ENCODE peak calls at places on chromosomes 7 and 10, in seven cellular contexts. R, W, E, Y, H, J and S are unnamed samples.

GRCh38 chr10:130099344-130099743 is 11.3 kb downstream of the C10orf143 start:
- DNase-seq in R (no peak), H (no peak), E (no peak), Y (no peak), J (no peak), W (no peak), S (no peak)

GRCh38 chr7:38465946-38466345 is 165.2 kb downstream of the AMPH start:
- DNase-seq in R (peak), H (no peak), J (no peak), W (no peak), Y (no peak), E (no peak), S (no peak)

GRCh38 chr7:101235050-101235449 is 2.6 kb downstream of the CLDN15 start:
- DNase-seq in Y (no peak), J (no peak), E (no peak), H (no peak), W (no peak), R (no peak), S (no peak)

GRCh38 chr10:112369495-112370423 is 4.2 kb upstream of the ACSL5 start:
- DNase-seq in H (no peak), W (no peak), E (no peak), R (no peak), J (no peak), Y (no peak), S (no peak)

GRCh38 chr7:159093351-159093971 is 51.2 kb downstream of the VIPR2 start:
- DNase-seq in E (no peak), J (peak), Y (peak), H (no peak), W (no peak), R (no peak), S (no peak)

GRCh38 chr10:35059486-35059885 is 30.7 kb downstream of the CUL2 start:
- DNase-seq in W (no peak), J (no peak), R (peak), Y (no peak), H (no peak), E (no peak), S (no peak)

GRCh38 chr10:35594115-35594849 is 10.9 kb upstream of the GJD4 start:
- DNase-seq in E (no peak), R (no peak), J (no peak), W (no peak), Y (no peak), H (no peak), S (no peak)

GRCh38 chr10:69609077-69609476 is 21.0 kb upstream of the FAM241B start:
- DNase-seq in E (no peak), J (no peak), R (no peak), W (no peak), H (no peak), Y (no peak), S (no peak)

GRCh38 chr7:75850222-75850621 is 28.6 kb upstream of the RHBDD2 start:
- DNase-seq in Y (no peak), J (no peak), R (no peak), W (no peak), E (no peak), H (no peak), S (no peak)

GRCh38 chr7:48183965-48184364 is 12.7 kb downstream of the ABCA13 start:
- DNase-seq in Y (no peak), H (no peak), W (no peak), J (no peak), E (no peak), R (no peak), S (no peak)

GRCh38 chr7:36208997-36209813 is 56.2 kb downstream of the EEPD1 start:
- DNase-seq in H (no peak), J (no peak), R (peak), W (no peak), E (peak), Y (no peak), S (peak)

GRCh38 chr7:82428186-82428961 is 15.2 kb downstream of the CACNA2D1 start:
- DNase-seq in R (peak), W (no peak), J (no peak), E (no peak), H (no peak), Y (no peak), S (no peak)
- H3K27ac ChIP-seq in R (peak), W (no peak), J (no peak), E (no peak), H (peak), Y (no peak), S (no peak)

GRCh38 chr7:28358423-28358868 is 53.9 kb upstream of the CREB5 start:
- DNase-seq in J (no peak), H (no peak), Y (no peak), W (no peak), R (peak), E (no peak), S (peak)

GRCh38 chr7:28356619-28357018 is 55.7 kb upstream of the CREB5 start:
- DNase-seq in E (no peak), Y (no peak), R (no peak), J (no peak), H (no peak), W (no peak), S (no peak)

GRCh38 chr7:28364082-28364481 is 48.2 kb upstream of the CREB5 start:
- DNase-seq in Y (no peak), W (no peak), E (no peak), R (no peak), H (no peak), J (no peak), S (no peak)

GRCh38 chr7:28362812-28363211 is 49.5 kb upstream of the CREB5 start:
- DNase-seq in Y (no peak), E (no peak), W (no peak), R (no peak), J (no peak), H (no peak), S (no peak)

GRCh38 chr7:28360739-28361138 is 51.6 kb upstream of the CREB5 start:
- DNase-seq in W (no peak), J (no peak), Y (no peak), E (no peak), H (no peak), R (no peak), S (no peak)
- TF ChIP-seq CTCF in W (no peak), J (no peak), Y (no peak), E (no peak), H (no peak), R (no peak), S (no peak)

GRCh38 chr7:142494021-142494420 is 236.2 kb upstream of the PRSS58 start:
- DNase-seq in Y (no peak), R (no peak), J (no peak), H (no peak), E (no peak), W (no peak), S (no peak)
- H3K27ac ChIP-seq in Y (no peak), R (no peak), J (no peak), H (no peak), E (no peak), W (no peak), S (no peak)

DNA sequence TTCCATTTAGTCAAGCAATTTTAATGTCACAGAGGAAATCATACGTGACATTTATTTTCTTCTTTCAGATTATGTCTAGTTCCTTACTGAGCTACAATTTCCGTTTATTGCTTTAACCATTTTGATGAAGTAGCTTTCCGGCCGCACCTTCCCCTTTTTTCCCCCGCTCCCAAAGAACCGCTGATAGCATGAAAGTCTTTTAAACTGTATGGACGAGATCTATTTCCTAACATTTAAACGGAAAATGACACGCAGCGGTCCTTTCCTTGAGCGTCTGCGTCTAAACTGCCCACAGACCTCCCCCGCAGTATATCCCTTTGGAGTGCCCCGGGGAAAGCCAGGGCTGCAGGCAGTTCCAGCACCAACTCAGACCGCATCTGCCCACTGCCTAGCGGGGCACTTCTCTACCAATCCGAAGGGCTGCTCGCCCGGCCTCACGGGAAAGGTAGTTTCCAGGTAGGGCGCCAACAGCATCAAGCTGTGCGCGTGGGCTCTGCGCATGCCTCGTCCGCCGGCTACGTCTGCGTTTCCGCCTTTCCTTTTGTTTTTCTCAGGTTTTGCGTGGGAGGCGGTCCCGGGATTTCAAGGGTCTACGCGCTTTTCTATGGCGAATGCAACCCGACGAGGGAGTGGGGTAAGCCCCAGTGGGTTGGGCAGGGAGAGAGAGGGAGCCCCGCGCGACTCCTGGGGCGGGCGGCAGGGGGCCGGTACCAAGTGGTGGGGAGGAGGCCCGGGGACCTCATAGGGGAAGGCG is at the start of gene ZNF33A:
- DNase-seq in Y (peak), W (peak), H (peak), J (peak), E (peak), R (peak), S (peak)
- TF ChIP-seq CTCF in Y (no peak), W (no peak), H (no peak), J (no peak), E (no peak), R (no peak), S (no peak)

GRCh38 chr10:73874267-73875138 is at the start of gene CAMK2G:
- DNase-seq in W (peak), Y (peak), E (peak), H (peak), J (peak), R (peak), S (peak)
- H3K27ac ChIP-seq in W (peak), Y (peak), E (peak), H (peak), J (peak), R (no peak), S (peak)